ENCODE peak calls at places on chromosomes 7 and 10, in ten cellular contexts. One of them, this sample, is unnamed.

GRCh38 chr10:9253121-9253520 is 1198.6 kb downstream of the GATA3 start:
- DNase-seq in fibroblast of pulmonary artery: peak
- DNase-seq in cardiac fibroblast: peak
- DNase-seq in A549: no peak
- DNase-seq in adrenal gland: no peak
- DNase-seq in colonic mucosa: no peak
- DNase-seq in cardiac muscle cell: peak
- DNase-seq in astrocyte: peak
- DNase-seq in Panc1: no peak
- DNase-seq in stomach: no peak
- DNase-seq in this sample: peak

GRCh38 chr7:94012748-94013147 is 8.6 kb upstream of the BET1 start:
- DNase-seq in A549: no peak
- DNase-seq in astrocyte: no peak
- DNase-seq in cardiac fibroblast: no peak
- DNase-seq in colonic mucosa: no peak
- DNase-seq in stomach: no peak
- DNase-seq in cardiac muscle cell: no peak
- DNase-seq in adrenal gland: no peak
- DNase-seq in fibroblast of pulmonary artery: no peak
- DNase-seq in Panc1: no peak
- DNase-seq in this sample: no peak

GRCh38 chr10:93126484-93127052 is 52.9 kb downstream of the CYP26A1 start:
- DNase-seq in A549: no peak
- DNase-seq in fibroblast of pulmonary artery: no peak
- DNase-seq in colonic mucosa: no peak
- DNase-seq in cardiac fibroblast: peak
- DNase-seq in astrocyte: no peak
- DNase-seq in cardiac muscle cell: no peak
- DNase-seq in stomach: no peak
- DNase-seq in Panc1: no peak
- DNase-seq in adrenal gland: no peak
- DNase-seq in this sample: no peak

GRCh38 chr7:28169166-28169713 is 11.4 kb downstream of the JAZF1 start:
- DNase-seq in cardiac muscle cell: no peak
- DNase-seq in Panc1: no peak
- DNase-seq in stomach: no peak
- DNase-seq in adrenal gland: no peak
- DNase-seq in A549: no peak
- DNase-seq in cardiac fibroblast: no peak
- DNase-seq in colonic mucosa: no peak
- DNase-seq in fibroblast of pulmonary artery: no peak
- DNase-seq in astrocyte: peak
- DNase-seq in this sample: peak

GRCh38 chr7:150949564-150949963 is 28.6 kb downstream of the KCNH2 start:
- DNase-seq in cardiac muscle cell: no peak
- DNase-seq in fibroblast of pulmonary artery: no peak
- DNase-seq in astrocyte: no peak
- DNase-seq in adrenal gland: peak
- DNase-seq in cardiac fibroblast: no peak
- DNase-seq in colonic mucosa: no peak
- DNase-seq in Panc1: no peak
- DNase-seq in A549: no peak
- DNase-seq in stomach: no peak
- DNase-seq in this sample: no peak

GRCh38 chr7:113784317-113784716 is 134.5 kb downstream of the PPP1R3A start:
- DNase-seq in Panc1: no peak
- DNase-seq in A549: no peak
- DNase-seq in colonic mucosa: no peak
- DNase-seq in stomach: no peak
- DNase-seq in cardiac fibroblast: no peak
- DNase-seq in fibroblast of pulmonary artery: no peak
- DNase-seq in astrocyte: no peak
- DNase-seq in cardiac muscle cell: no peak
- DNase-seq in adrenal gland: no peak
- DNase-seq in this sample: no peak

GRCh38 chr7:2638224-2638991 is 6.6 kb downstream of the TTYH3 start:
- DNase-seq in astrocyte: peak
- DNase-seq in cardiac muscle cell: peak
- DNase-seq in adrenal gland: peak
- DNase-seq in colonic mucosa: no peak
- DNase-seq in fibroblast of pulmonary artery: peak
- DNase-seq in A549: no peak
- DNase-seq in cardiac fibroblast: peak
- DNase-seq in Panc1: no peak
- DNase-seq in stomach: no peak
- DNase-seq in this sample: peak

GRCh38 chr7:822692-823276 is 9.5 kb upstream of the SUN1 start:
- DNase-seq in adrenal gland: no peak
- DNase-seq in cardiac muscle cell: no peak
- DNase-seq in astrocyte: no peak
- DNase-seq in stomach: no peak
- DNase-seq in A549: no peak
- DNase-seq in colonic mucosa: no peak
- DNase-seq in Panc1: no peak
- DNase-seq in cardiac fibroblast: no peak
- DNase-seq in fibroblast of pulmonary artery: no peak
- DNase-seq in this sample: no peak

GRCh38 chr10:133261726-133262325 is 14.8 kb downstream of the ADAM8 start:
- DNase-seq in cardiac fibroblast: peak
- DNase-seq in colonic mucosa: peak
- DNase-seq in stomach: peak
- DNase-seq in Panc1: no peak
- DNase-seq in astrocyte: peak
- DNase-seq in A549: peak
- DNase-seq in adrenal gland: peak
- DNase-seq in cardiac muscle cell: peak
- DNase-seq in fibroblast of pulmonary artery: peak
- DNase-seq in this sample: peak

GRCh38 chr10:114932945-114933344 is 5.0 kb upstream of the TRUB1 start:
- DNase-seq in cardiac muscle cell: no peak
- DNase-seq in colonic mucosa: no peak
- DNase-seq in cardiac fibroblast: no peak
- DNase-seq in Panc1: no peak
- DNase-seq in adrenal gland: no peak
- DNase-seq in fibroblast of pulmonary artery: no peak
- DNase-seq in astrocyte: no peak
- DNase-seq in A549: no peak
- DNase-seq in stomach: no peak
- DNase-seq in this sample: peak

GRCh38 chr7:121078701-121079227 is 90.3 kb downstream of the CPED1 start:
- DNase-seq in adrenal gland: no peak
- DNase-seq in colonic mucosa: no peak
- DNase-seq in cardiac fibroblast: no peak
- DNase-seq in astrocyte: no peak
- DNase-seq in fibroblast of pulmonary artery: no peak
- DNase-seq in cardiac muscle cell: no peak
- DNase-seq in A549: no peak
- DNase-seq in Panc1: no peak
- DNase-seq in stomach: no peak
- DNase-seq in this sample: no peak

GRCh38 chr10:80486151-80486692 is 32.1 kb downstream of the TSPAN14 start:
- DNase-seq in Panc1: no peak
- DNase-seq in fibroblast of pulmonary artery: no peak
- DNase-seq in stomach: peak
- DNase-seq in colonic mucosa: no peak
- DNase-seq in astrocyte: no peak
- DNase-seq in A549: no peak
- DNase-seq in cardiac muscle cell: no peak
- DNase-seq in adrenal gland: no peak
- DNase-seq in cardiac fibroblast: no peak
- DNase-seq in this sample: no peak
- H3K4me3 ChIP-seq in Panc1: no peak
- H3K4me3 ChIP-seq in fibroblast of pulmonary artery: no peak
- H3K4me3 ChIP-seq in stomach: no peak
- H3K4me3 ChIP-seq in colonic mucosa: no peak
- H3K4me3 ChIP-seq in astrocyte: no peak
- H3K4me3 ChIP-seq in A549: no peak
- H3K4me3 ChIP-seq in cardiac muscle cell: no peak
- H3K4me3 ChIP-seq in adrenal gland: no peak
- H3K4me3 ChIP-seq in cardiac fibroblast: no peak
- H3K4me3 ChIP-seq in this sample: no peak

GRCh38 chr7:20831976-20832375 is 45.3 kb upstream of the SP8 start:
- DNase-seq in A549: no peak
- DNase-seq in colonic mucosa: no peak
- DNase-seq in fibroblast of pulmonary artery: no peak
- DNase-seq in cardiac fibroblast: no peak
- DNase-seq in Panc1: no peak
- DNase-seq in astrocyte: no peak
- DNase-seq in adrenal gland: no peak
- DNase-seq in stomach: no peak
- DNase-seq in cardiac muscle cell: no peak
- DNase-seq in this sample: no peak

GRCh38 chr7:20835111-20835750 is 48.5 kb upstream of the SP8 start:
- DNase-seq in fibroblast of pulmonary artery: no peak
- DNase-seq in adrenal gland: no peak
- DNase-seq in Panc1: no peak
- DNase-seq in A549: no peak
- DNase-seq in cardiac muscle cell: no peak
- DNase-seq in stomach: no peak
- DNase-seq in astrocyte: no peak
- DNase-seq in cardiac fibroblast: no peak
- DNase-seq in colonic mucosa: no peak
- DNase-seq in this sample: no peak

GRCh38 chr7:20839196-20839735 is 52.6 kb upstream of the SP8 start:
- DNase-seq in colonic mucosa: no peak
- DNase-seq in cardiac muscle cell: no peak
- DNase-seq in A549: no peak
- DNase-seq in astrocyte: no peak
- DNase-seq in fibroblast of pulmonary artery: no peak
- DNase-seq in stomach: no peak
- DNase-seq in Panc1: no peak
- DNase-seq in cardiac fibroblast: no peak
- DNase-seq in adrenal gland: no peak
- DNase-seq in this sample: no peak

GRCh38 chr7:20831451-20831850 is 44.8 kb upstream of the SP8 start:
- DNase-seq in stomach: no peak
- DNase-seq in Panc1: no peak
- DNase-seq in adrenal gland: no peak
- DNase-seq in cardiac fibroblast: no peak
- DNase-seq in fibroblast of pulmonary artery: no peak
- DNase-seq in cardiac muscle cell: no peak
- DNase-seq in colonic mucosa: no peak
- DNase-seq in astrocyte: no peak
- DNase-seq in A549: no peak
- DNase-seq in this sample: no peak

GRCh38 chr7:20834656-20835055 is 48.0 kb upstream of the SP8 start:
- DNase-seq in cardiac fibroblast: no peak
- DNase-seq in colonic mucosa: no peak
- DNase-seq in Panc1: no peak
- DNase-seq in fibroblast of pulmonary artery: no peak
- DNase-seq in A549: no peak
- DNase-seq in adrenal gland: no peak
- DNase-seq in cardiac muscle cell: no peak
- DNase-seq in stomach: no peak
- DNase-seq in astrocyte: no peak
- DNase-seq in this sample: no peak
- TF ChIP-seq CTCF in cardiac fibroblast: no peak
- TF ChIP-seq CTCF in colonic mucosa: no peak
- TF ChIP-seq CTCF in Panc1: peak
- TF ChIP-seq CTCF in fibroblast of pulmonary artery: no peak
- TF ChIP-seq CTCF in A549: no peak
- TF ChIP-seq CTCF in adrenal gland: no peak
- TF ChIP-seq CTCF in cardiac muscle cell: no peak
- TF ChIP-seq CTCF in stomach: no peak
- TF ChIP-seq CTCF in astrocyte: peak
- TF ChIP-seq CTCF in this sample: no peak

GRCh38 chr10:107650939-107651338 is 486.4 kb upstream of the SORCS1 start:
- DNase-seq in stomach: no peak
- DNase-seq in adrenal gland: no peak
- DNase-seq in astrocyte: no peak
- DNase-seq in A549: no peak
- DNase-seq in cardiac muscle cell: no peak
- DNase-seq in fibroblast of pulmonary artery: no peak
- DNase-seq in cardiac fibroblast: no peak
- DNase-seq in Panc1: no peak
- DNase-seq in colonic mucosa: no peak
- DNase-seq in this sample: no peak

GRCh38 chr10:107653832-107654287 is 489.4 kb upstream of the SORCS1 start:
- DNase-seq in cardiac fibroblast: peak
- DNase-seq in Panc1: no peak
- DNase-seq in fibroblast of pulmonary artery: peak
- DNase-seq in astrocyte: no peak
- DNase-seq in adrenal gland: peak
- DNase-seq in colonic mucosa: peak
- DNase-seq in stomach: no peak
- DNase-seq in cardiac muscle cell: peak
- DNase-seq in A549: no peak
- DNase-seq in this sample: peak

GRCh38 chr10:107656932-107657331 is 492.4 kb upstream of the SORCS1 start:
- DNase-seq in Panc1: no peak
- DNase-seq in cardiac fibroblast: no peak
- DNase-seq in astrocyte: no peak
- DNase-seq in adrenal gland: no peak
- DNase-seq in A549: no peak
- DNase-seq in stomach: no peak
- DNase-seq in fibroblast of pulmonary artery: no peak
- DNase-seq in cardiac muscle cell: no peak
- DNase-seq in colonic mucosa: no peak
- DNase-seq in this sample: no peak
- H3K4me3 ChIP-seq in Panc1: no peak
- H3K4me3 ChIP-seq in cardiac fibroblast: no peak
- H3K4me3 ChIP-seq in astrocyte: no peak
- H3K4me3 ChIP-seq in adrenal gland: no peak
- H3K4me3 ChIP-seq in A549: no peak
- H3K4me3 ChIP-seq in stomach: no peak
- H3K4me3 ChIP-seq in fibroblast of pulmonary artery: no peak
- H3K4me3 ChIP-seq in cardiac muscle cell: no peak
- H3K4me3 ChIP-seq in colonic mucosa: no peak
- H3K4me3 ChIP-seq in this sample: no peak

GRCh38 chr10:6345404-6345803 is 142.7 kb downstream of the PFKFB3 start:
- DNase-seq in fibroblast of pulmonary artery: no peak
- DNase-seq in colonic mucosa: no peak
- DNase-seq in A549: no peak
- DNase-seq in cardiac fibroblast: no peak
- DNase-seq in cardiac muscle cell: no peak
- DNase-seq in Panc1: no peak
- DNase-seq in stomach: no peak
- DNase-seq in adrenal gland: no peak
- DNase-seq in astrocyte: no peak
- DNase-seq in this sample: no peak

GRCh38 chr10:6339891-6340290 is 137.2 kb downstream of the PFKFB3 start:
- DNase-seq in colonic mucosa: no peak
- DNase-seq in astrocyte: no peak
- DNase-seq in Panc1: no peak
- DNase-seq in A549: no peak
- DNase-seq in adrenal gland: no peak
- DNase-seq in fibroblast of pulmonary artery: no peak
- DNase-seq in cardiac muscle cell: no peak
- DNase-seq in stomach: no peak
- DNase-seq in cardiac fibroblast: no peak
- DNase-seq in this sample: no peak

GRCh38 chr10:6346621-6347020 is 143.9 kb downstream of the PFKFB3 start:
- DNase-seq in astrocyte: no peak
- DNase-seq in stomach: no peak
- DNase-seq in cardiac muscle cell: no peak
- DNase-seq in fibroblast of pulmonary artery: no peak
- DNase-seq in A549: no peak
- DNase-seq in cardiac fibroblast: no peak
- DNase-seq in colonic mucosa: no peak
- DNase-seq in adrenal gland: no peak
- DNase-seq in Panc1: no peak
- DNase-seq in this sample: peak

GRCh38 chr10:6342091-6342490 is 139.4 kb downstream of the PFKFB3 start:
- DNase-seq in colonic mucosa: no peak
- DNase-seq in adrenal gland: no peak
- DNase-seq in fibroblast of pulmonary artery: no peak
- DNase-seq in cardiac muscle cell: no peak
- DNase-seq in A549: no peak
- DNase-seq in Panc1: no peak
- DNase-seq in stomach: no peak
- DNase-seq in astrocyte: no peak
- DNase-seq in cardiac fibroblast: no peak
- DNase-seq in this sample: no peak

GRCh38 chr10:6343321-6344010 is 140.7 kb downstream of the PFKFB3 start:
- DNase-seq in colonic mucosa: no peak
- DNase-seq in adrenal gland: no peak
- DNase-seq in Panc1: no peak
- DNase-seq in fibroblast of pulmonary artery: no peak
- DNase-seq in cardiac muscle cell: no peak
- DNase-seq in astrocyte: no peak
- DNase-seq in A549: no peak
- DNase-seq in stomach: no peak
- DNase-seq in cardiac fibroblast: no peak
- DNase-seq in this sample: peak
- TF ChIP-seq CTCF in colonic mucosa: no peak
- TF ChIP-seq CTCF in adrenal gland: no peak
- TF ChIP-seq CTCF in Panc1: no peak
- TF ChIP-seq CTCF in fibroblast of pulmonary artery: no peak
- TF ChIP-seq CTCF in cardiac muscle cell: no peak
- TF ChIP-seq CTCF in astrocyte: no peak
- TF ChIP-seq CTCF in A549: no peak
- TF ChIP-seq CTCF in stomach: no peak
- TF ChIP-seq CTCF in cardiac fibroblast: no peak
- TF ChIP-seq CTCF in this sample: peak